ENCODE peak calls at places on chromosomes 11 and 22, in six cellular contexts. E is AG08396, W is COR-L47, I is GM23338, A is T-helper 22 cell, N is globus pallidus. P is an unnamed sample.

GRCh38 chr11:85682330-85683305 is 3.4 kb downstream of the CCDC89 start:
- DNase-seq in E (peak), W (peak), I (no peak), A (peak), N (peak), P (peak)

GRCh38 chr22:43077121-43077877 is 11.9 kb downstream of the TTLL1 start:
- DNase-seq in E (no peak), W (no peak), I (no peak), A (no peak), N (peak), P (no peak)

GRCh38 chr22:19876314-19876940 is 21.8 kb upstream of the GNB1L start:
- DNase-seq in E (no peak), W (no peak), I (no peak), A (no peak), N (no peak), P (no peak)

GRCh38 chr11:78220218-78221157 is 31.8 kb downstream of the USP35 start:
- DNase-seq in E (no peak), W (no peak), I (no peak), A (no peak), N (no peak), P (no peak)

GRCh38 chr22:22855617-22856308 is 31.9 kb upstream of the IGLL5 start:
- DNase-seq in E (no peak), W (no peak), I (peak), A (no peak), N (no peak), P (peak)

GRCh38 chr22:41862160-41862529 is 29.2 kb downstream of the SREBF2 start:
- DNase-seq in E (no peak), W (no peak), I (no peak), A (peak), N (no peak), P (peak)

GRCh38 chr11:118768715-118769114 is 22.2 kb downstream of the DDX6 start:
- DNase-seq in E (no peak), W (no peak), I (no peak), A (no peak), N (no peak), P (no peak)

GRCh38 chr11:118079507-118079906 is 2.6 kb downstream of the TMPRSS4 start:
- DNase-seq in E (no peak), W (no peak), I (no peak), A (no peak), N (no peak), P (no peak)

GRCh38 chr22:49267996-49268395 is 559.7 kb downstream of the BRD1 start:
- DNase-seq in E (no peak), W (no peak), I (no peak), A (no peak), N (no peak), P (no peak)

GRCh38 chr11:65131895-65132237 is 2.5 kb downstream of the SYVN1 start:
- DNase-seq in E (no peak), W (no peak), I (no peak), A (no peak), N (no peak), P (no peak)

GRCh38 chr11:62918531-62918930 is 2.6 kb downstream of the CHRM1 start:
- DNase-seq in E (no peak), W (no peak), I (no peak), A (no peak), N (no peak), P (no peak)

GRCh38 chr22:30806391-30806861 is 111.8 kb downstream of the OSBP2 start:
- DNase-seq in E (peak), W (no peak), I (peak), A (no peak), N (no peak), P (no peak)

GRCh38 chr11:65571420-65571819 is 918 bp upstream of the FAM89B start:
- DNase-seq in E (no peak), W (no peak), I (no peak), A (no peak), N (no peak), P (no peak)

GRCh38 chr11:66068923-66069714 is 953 bp upstream of the PACS1 start:
- DNase-seq in E (peak), W (no peak), I (peak), A (peak), N (peak), P (peak)

GRCh38 chr22:25100972-25101371 is 98.7 kb upstream of the CRYBB3 start:
- DNase-seq in E (no peak), W (no peak), I (no peak), A (no peak), N (no peak), P (no peak)

GRCh38 chr11:134942633-134943032 is 530.6 kb upstream of the B3GAT1 start:
- DNase-seq in E (no peak), W (no peak), I (no peak), A (no peak), N (no peak), P (no peak)

GRCh38 chr11:111557425-111558111 is 17.0 kb downstream of the LAYN start:
- DNase-seq in E (peak), W (no peak), I (no peak), A (no peak), N (no peak), P (no peak)

GRCh38 chr11:6397636-6398035 is 7.4 kb downstream of the SMPD1 start:
- DNase-seq in E (peak), W (no peak), I (no peak), A (no peak), N (no peak), P (no peak)

GRCh38 chr11:117834068-117834810 is 9.7 kb upstream of the FXYD2 start:
- DNase-seq in E (no peak), W (no peak), I (no peak), A (no peak), N (no peak), P (no peak)

GRCh38 chr11:35029979-35030378 is 109.0 kb upstream of the CD44 start:
- DNase-seq in E (peak), W (no peak), I (peak), A (peak), N (no peak), P (no peak)